ENCODE peak calls at places on chromosome 22, in eight cellular contexts. One of them, this sample, is unnamed.

GRCh38 chr22:23831261-23831660 is 7.5 kb downstream of the DERL3 start:
- DNase-seq in A549: no peak
- DNase-seq in mammary epithelial cell: no peak
- DNase-seq in suprapubic skin: peak
- DNase-seq in AG09319: no peak
- DNase-seq in activated CD4-positive, alpha-beta memory T cell treated with anti-CD3 and anti-CD28 coated beads for 36 hours: no peak
- DNase-seq in HS-27A: no peak
- DNase-seq in bronchial epithelial cell: no peak
- DNase-seq in this sample: no peak

GRCh38 chr22:38270091-38270972 is 2.5 kb downstream of the TMEM184B start:
- DNase-seq in A549: no peak
- DNase-seq in suprapubic skin: no peak
- DNase-seq in HS-27A: no peak
- DNase-seq in bronchial epithelial cell: no peak
- DNase-seq in mammary epithelial cell: no peak
- DNase-seq in AG09319: no peak
- DNase-seq in activated CD4-positive, alpha-beta memory T cell treated with anti-CD3 and anti-CD28 coated beads for 36 hours: no peak
- DNase-seq in this sample: no peak

GRCh38 chr22:30310881-30311771 is 15.6 kb downstream of the TBC1D10A start:
- DNase-seq in A549: no peak
- DNase-seq in bronchial epithelial cell: no peak
- DNase-seq in activated CD4-positive, alpha-beta memory T cell treated with anti-CD3 and anti-CD28 coated beads for 36 hours: no peak
- DNase-seq in mammary epithelial cell: peak
- DNase-seq in suprapubic skin: peak
- DNase-seq in AG09319: peak
- DNase-seq in HS-27A: no peak
- DNase-seq in this sample: no peak

GRCh38 chr22:28018461-28018927 is 99.4 kb upstream of the PITPNB start:
- DNase-seq in A549: no peak
- DNase-seq in bronchial epithelial cell: no peak
- DNase-seq in HS-27A: no peak
- DNase-seq in AG09319: no peak
- DNase-seq in suprapubic skin: peak
- DNase-seq in mammary epithelial cell: no peak
- DNase-seq in activated CD4-positive, alpha-beta memory T cell treated with anti-CD3 and anti-CD28 coated beads for 36 hours: no peak
- DNase-seq in this sample: no peak

GRCh38 chr22:38312261-38312800 is 4.9 kb downstream of the CSNK1E start:
- DNase-seq in AG09319: no peak
- DNase-seq in HS-27A: no peak
- DNase-seq in A549: no peak
- DNase-seq in mammary epithelial cell: peak
- DNase-seq in suprapubic skin: no peak
- DNase-seq in activated CD4-positive, alpha-beta memory T cell treated with anti-CD3 and anti-CD28 coated beads for 36 hours: no peak
- DNase-seq in bronchial epithelial cell: peak
- DNase-seq in this sample: no peak

GRCh38 chr22:23065495-23066122 is 4.7 kb upstream of the GNAZ start:
- DNase-seq in HS-27A: no peak
- DNase-seq in bronchial epithelial cell: no peak
- DNase-seq in AG09319: no peak
- DNase-seq in A549: no peak
- DNase-seq in mammary epithelial cell: no peak
- DNase-seq in suprapubic skin: peak
- DNase-seq in activated CD4-positive, alpha-beta memory T cell treated with anti-CD3 and anti-CD28 coated beads for 36 hours: peak
- DNase-seq in this sample: no peak

GRCh38 chr22:27405672-27406388 is 395.7 kb downstream of the MN1 start:
- DNase-seq in HS-27A: no peak
- DNase-seq in AG09319: no peak
- DNase-seq in mammary epithelial cell: peak
- DNase-seq in suprapubic skin: no peak
- DNase-seq in A549: peak
- DNase-seq in bronchial epithelial cell: peak
- DNase-seq in activated CD4-positive, alpha-beta memory T cell treated with anti-CD3 and anti-CD28 coated beads for 36 hours: peak
- DNase-seq in this sample: peak

GRCh38 chr22:17562906-17563870 is at the start of gene SLC25A18:
- DNase-seq in AG09319: no peak
- DNase-seq in A549: no peak
- DNase-seq in suprapubic skin: no peak
- DNase-seq in HS-27A: no peak
- DNase-seq in bronchial epithelial cell: no peak
- DNase-seq in mammary epithelial cell: no peak
- DNase-seq in activated CD4-positive, alpha-beta memory T cell treated with anti-CD3 and anti-CD28 coated beads for 36 hours: no peak
- DNase-seq in this sample: peak

GRCh38 chr22:31020334-31020733 is 51.3 kb downstream of the TUG1 start:
- DNase-seq in suprapubic skin: no peak
- DNase-seq in mammary epithelial cell: no peak
- DNase-seq in A549: no peak
- DNase-seq in HS-27A: no peak
- DNase-seq in activated CD4-positive, alpha-beta memory T cell treated with anti-CD3 and anti-CD28 coated beads for 36 hours: no peak
- DNase-seq in bronchial epithelial cell: no peak
- DNase-seq in AG09319: no peak
- DNase-seq in this sample: no peak